ENCODE peak calls at places on chromosomes 12 and 14, in four cellular contexts. W, L, I and J are unnamed samples.

GRCh38 chr14:103104389-103104653 is 9.8 kb downstream of the EXOC3L4 start:
- DNase-seq in W (no peak), L (no peak), I (no peak), J (no peak)

GRCh38 chr14:50957296-50957695 is 13.0 kb upstream of the PYGL start:
- DNase-seq in W (no peak), L (peak; percentile 52), I (no peak), J (peak; percentile 14)

GRCh38 chr14:50055461-50056228 is 60.7 kb downstream of the VCPKMT start:
- DNase-seq in W (no peak), L (peak; percentile 35), I (no peak), J (no peak)

GRCh38 chr14:22887260-22887989 is 4.4 kb downstream of the REM2 start:
- DNase-seq in W (peak; percentile 64), L (peak; percentile 69), I (peak; percentile 69), J (peak; percentile 15)

GRCh38 chr14:71539660-71540285 is 392.5 kb upstream of the RGS6 start:
- DNase-seq in W (no peak), L (no peak), I (no peak), J (no peak)

GRCh38 chr14:104745431-104745830 is 7.5 kb upstream of the SIVA1 start:
- DNase-seq in W (no peak), L (no peak), I (no peak), J (no peak)

GRCh38 chr12:63900922-63901793 is 56.7 kb downstream of the SRGAP1 start:
- DNase-seq in W (no peak), L (no peak), I (no peak), J (no peak)

GRCh38 chr14:97287956-97288355 is 490.8 kb downstream of the VRK1 start:
- DNase-seq in W (no peak), L (no peak), I (no peak), J (no peak)

GRCh38 chr12:75208851-75209781 is 523 bp downstream of the KCNC2 start:
- DNase-seq in W (peak; percentile 9), L (peak; percentile 51), I (no peak), J (peak; percentile 31)

GRCh38 chr14:95998656-95999055 is 40.5 kb upstream of the C14orf132 start:
- DNase-seq in W (no peak), L (peak; percentile 73), I (no peak), J (no peak)

GRCh38 chr12:75207338-75208083 is 2.1 kb downstream of the KCNC2 start:
- DNase-seq in W (no peak), L (no peak), I (no peak), J (no peak)

GRCh38 chr14:24463806-24464785 is 21.5 kb upstream of the SDR39U1 start:
- DNase-seq in W (no peak), L (no peak), I (no peak), J (no peak)

GRCh38 chr12:113537751-113538087 is 66.0 kb upstream of the LHX5 start:
- DNase-seq in W (no peak), L (peak; percentile 35), I (no peak), J (peak; percentile 20)

GRCh38 chr14:28931999-28932398 is 165.4 kb downstream of the FOXG1 start:
- DNase-seq in W (no peak), L (peak; percentile 2), I (no peak), J (no peak)

GRCh38 chr12:40614923-40615322 is 77.3 kb upstream of the CNTN1 start:
- DNase-seq in W (no peak), L (no peak), I (peak; percentile 32), J (no peak)

GRCh38 chr12:92085483-92086040 is 60.1 kb downstream of the BTG1 start:
- DNase-seq in W (no peak), L (no peak), I (no peak), J (no peak)

GRCh38 chr14:101444116-101444515 is 117.2 kb upstream of the DIO3 start:
- DNase-seq in W (no peak), L (peak; percentile 72), I (no peak), J (peak; percentile 34)

GRCh38 chr14:94310248-94310647 is 12.9 kb downstream of the SERPINA6 start:
- DNase-seq in W (no peak), L (no peak), I (no peak), J (no peak)

GRCh38 chr12:98037401-98038140 is 477.8 kb upstream of the TMPO start:
- DNase-seq in W (no peak), L (no peak), I (no peak), J (no peak)

GRCh38 chr14:98598576-98598975 is 673.4 kb downstream of the BCL11B start:
- DNase-seq in W (no peak), L (no peak), I (no peak), J (no peak)

GRCh38 chr12:52121848-52122838 is 42.6 kb downstream of the SMIM41 start:
- DNase-seq in W (peak; percentile 56), L (peak; percentile 77), I (peak; percentile 70), J (peak; percentile 56)

GRCh38 chr14:20332386-20332945 is 613 bp downstream of the CCNB1IP1 start:
- DNase-seq in W (no peak), L (peak; percentile 53), I (no peak), J (no peak)

GRCh38 chr12:83075471-83075870 is 388.8 kb downstream of the TMTC2 start:
- DNase-seq in W (no peak), L (no peak), I (no peak), J (no peak)

GRCh38 chr12:103247531-103247930 is 248.2 kb downstream of the C12orf42 start:
- DNase-seq in W (no peak), L (no peak), I (no peak), J (no peak)

GRCh38 chr14:94517641-94518257 is 8.5 kb upstream of the SERPINA12 start:
- DNase-seq in W (no peak), L (no peak), I (no peak), J (no peak)

GRCh38 chr12:101671157-101671791 is 26.2 kb upstream of the CHPT1 start:
- DNase-seq in W (no peak), L (no peak), I (peak; percentile 22), J (no peak)

GRCh38 chr14:32336702-32337101 is 7.6 kb downstream of the AKAP6 start:
- DNase-seq in W (no peak), L (no peak), I (no peak), J (no peak)

GRCh38 chr12:116525418-116526001 is 33.7 kb upstream of the MAP1LC3B2 start:
- DNase-seq in W (peak; percentile 55), L (peak; percentile 96), I (no peak), J (peak; percentile 94)

GRCh38 chr12:3035171-3035570 is 42.0 kb upstream of the TSPAN9 start:
- DNase-seq in W (no peak), L (peak; percentile 5), I (no peak), J (no peak)

GRCh38 chr12:46404225-46404631 is 31.7 kb upstream of the SLC38A2 start:
- DNase-seq in W (no peak), L (peak; percentile 72), I (peak; percentile 30), J (peak; percentile 80)

GRCh38 chr12:110590806-110591326 is 7.7 kb upstream of the PPTC7 start:
- DNase-seq in W (no peak), L (peak; percentile 79), I (peak; percentile 79), J (no peak)

GRCh38 chr14:26867171-26867757 is 269.4 kb upstream of the NOVA1 start:
- DNase-seq in W (no peak), L (peak; percentile 68), I (no peak), J (peak; percentile 14)

GRCh38 chr12:51752490-51752889 is 96.0 kb downstream of the FIGNL2 start:
- DNase-seq in W (no peak), L (peak; percentile 95), I (no peak), J (peak; percentile 77)

GRCh38 chr12:115213538-115213961 is 529.6 kb upstream of the TBX3 start:
- DNase-seq in W (no peak), L (no peak), I (no peak), J (no peak)

GRCh38 chr14:51828017-51828797 is 32.2 kb upstream of the GNG2 start:
- DNase-seq in W (peak; percentile 67), L (peak; percentile 89), I (peak; percentile 52), J (peak; percentile 41)

GRCh38 chr14:75222208-75222701 is 45.8 kb upstream of the TMED10 start:
- DNase-seq in W (peak; percentile 66), L (peak; percentile 96), I (peak; percentile 55), J (peak; percentile 43)

GRCh38 chr12:75635606-75636444 is 124.4 kb upstream of the KRR1 start:
- DNase-seq in W (no peak), L (peak; percentile 88), I (no peak), J (peak; percentile 48)

GRCh38 chr12:76020281-76020680 is 11.3 kb downstream of the PHLDA1 start:
- DNase-seq in W (peak; percentile 85), L (peak; percentile 89), I (no peak), J (peak; percentile 79)

DNA sequence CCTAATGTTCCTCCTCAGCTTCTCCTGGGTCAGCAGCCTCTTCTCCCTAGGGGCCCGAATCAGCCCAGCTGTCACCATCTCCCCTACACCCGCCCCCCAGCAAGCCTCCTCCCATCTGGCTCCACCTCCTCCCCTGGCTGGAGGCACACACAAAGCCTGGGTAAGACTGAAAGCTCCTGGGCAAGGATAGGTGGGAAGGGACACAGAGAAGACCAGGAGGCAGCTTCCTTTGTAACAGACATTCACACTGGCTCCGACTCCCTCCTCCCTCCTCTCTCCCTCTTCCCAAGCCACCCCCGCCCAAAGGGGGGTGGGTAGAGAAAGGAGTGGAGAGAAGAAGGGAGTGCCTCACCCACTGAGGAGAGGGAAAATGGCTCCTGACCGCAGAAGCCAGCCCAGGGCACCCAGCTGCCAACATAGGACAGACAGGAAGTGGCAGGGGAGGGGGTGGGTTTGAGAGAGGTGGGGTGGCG is 4.0 kb downstream of the CHD4 start:
- DNase-seq in W (no peak), L (peak; percentile 53), I (no peak), J (peak; percentile 40)
- H3K4me3 ChIP-seq in W (no peak overlapping the region), L (peak overlapping the region; percentile 91), I (peak overlapping the region; percentile 33), J (no peak overlapping the region)

DNA sequence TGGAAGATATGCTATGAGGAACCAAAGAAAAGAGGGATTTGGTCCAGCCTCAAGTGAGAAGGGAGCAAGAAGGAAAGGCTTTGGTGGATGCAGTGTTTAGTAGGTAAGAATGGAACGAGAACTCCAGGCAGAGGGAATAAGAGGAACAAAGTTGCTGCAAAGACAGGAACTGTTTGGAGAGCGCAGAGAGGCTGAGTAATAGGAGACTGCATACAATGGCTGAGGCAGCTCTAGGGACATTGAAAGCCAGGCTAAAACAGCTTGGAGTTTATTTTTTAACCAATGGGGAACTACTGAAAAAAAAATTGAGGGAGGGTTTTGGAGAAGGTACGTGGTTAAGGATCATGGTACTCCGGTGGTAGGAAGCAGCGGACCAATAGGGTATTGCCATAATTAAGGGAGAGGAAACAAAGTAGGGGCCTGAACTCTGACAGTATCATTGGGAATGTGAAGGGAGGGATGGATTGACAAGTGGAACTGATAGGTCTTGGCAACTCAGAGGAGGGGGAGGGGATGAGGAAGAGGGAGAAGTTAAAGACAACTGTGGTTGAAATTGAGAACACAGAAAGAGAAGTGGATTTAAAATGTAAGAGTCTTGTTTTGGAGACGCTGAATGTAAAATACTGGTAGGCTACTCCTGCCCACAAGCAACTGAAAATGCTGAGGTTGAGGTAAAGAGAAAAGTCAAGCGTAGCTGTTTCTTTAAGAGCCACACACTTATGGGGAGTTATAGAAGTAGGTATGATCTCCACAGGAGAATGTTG is 4.8 kb downstream of the ASCL4 start:
- DNase-seq in W (no peak), L (no peak), I (peak; percentile 32), J (no peak)
- H3K36me3 ChIP-seq in W (no peaks in the 10 kb centered on the region), L (no peaks in the 10 kb centered on the region), I (no peaks in the 10 kb centered on the region), J (no peaks in the 10 kb centered on the region)

GRCh38 chr12:56713345-56713744 is 11.8 kb downstream of the NACA start:
- DNase-seq in W (no peak), L (no peak), I (no peak), J (no peak)

GRCh38 chr12:56715798-56716197 is 9.3 kb downstream of the NACA start:
- DNase-seq in W (no peak), L (no peak), I (no peak), J (no peak)

GRCh38 chr12:56716933-56717880 is 7.9 kb downstream of the NACA start:
- DNase-seq in W (no peak), L (no peak), I (no peak), J (no peak)

GRCh38 chr12:56716458-56716857 is 8.6 kb downstream of the NACA start:
- DNase-seq in W (no peak), L (no peak), I (no peak), J (no peak)

GRCh38 chr12:56714431-56714929 is 10.6 kb downstream of the NACA start:
- DNase-seq in W (no peak), L (no peak), I (no peak), J (no peak)
- H3K4me3 ChIP-seq in W (no peak overlapping the region), L (no peak overlapping the region), I (no peak overlapping the region), J (no peak overlapping the region)

GRCh38 chr12:50739611-50740010 is 24.3 kb upstream of the ATF1 start:
- DNase-seq in W (no peak), L (peak; percentile 58), I (no peak), J (no peak)
- H3K36me3 ChIP-seq in W (peaks cover 14% of the 10 kb centered on the region), L (peaks cover 4% of the 10 kb centered on the region), I (peaks cover 18% of the 10 kb centered on the region), J (peaks cover 6% of the 10 kb centered on the region)